ENCODE peak calls at places on chromosomes 5 and 9, in five cellular contexts. Y, F, C, V and D are unnamed samples.

GRCh38 chr9:112867275-112867991 is 23.2 kb downstream of the SLC46A2 start:
- DNase-seq in C (peak), Y (peak), F (no peak), V (no peak), D (no peak)

GRCh38 chr9:89748020-89748670 is 143.3 kb downstream of the GADD45G start:
- DNase-seq in Y (no peak), V (no peak), F (no peak), C (no peak), D (no peak)

GRCh38 chr5:66010476-66010875 is 84.1 kb downstream of the ERBIN start:
- DNase-seq in V (no peak), Y (no peak), F (no peak), C (no peak), D (no peak)

GRCh38 chr9:88266416-88266815 is 121.8 kb upstream of the SPIN1 start:
- DNase-seq in C (no peak), F (no peak), Y (no peak), V (no peak), D (no peak)

GRCh38 chr5:34822921-34823715 is 15.8 kb upstream of the TTC23L start:
- DNase-seq in F (no peak), Y (no peak), C (no peak), V (no peak), D (no peak)

GRCh38 chr9:73026375-73026774 is 73.5 kb upstream of the ALDH1A1 start:
- DNase-seq in C (no peak), Y (no peak), V (no peak), F (no peak), D (no peak)

GRCh38 chr5:126633552-126633951 is 32.8 kb downstream of the PHAX start:
- DNase-seq in F (no peak), Y (no peak), C (no peak), V (no peak), D (no peak)

GRCh38 chr5:68891718-68892117 is 202.1 kb upstream of the SLC30A5 start:
- DNase-seq in Y (no peak), V (no peak), F (no peak), C (no peak), D (no peak)

GRCh38 chr9:112059145-112059979 is 115.7 kb downstream of the SUSD1 start:
- DNase-seq in F (no peak), V (no peak), Y (peak), C (no peak), D (no peak)

GRCh38 chr9:133975511-133975910 is 16.6 kb downstream of the VAV2 start:
- DNase-seq in C (no peak), Y (no peak), V (no peak), F (no peak), D (no peak)

GRCh38 chr9:137307255-137308101 is 5.4 kb upstream of the NRARP start:
- DNase-seq in F (no peak), V (peak), C (no peak), Y (no peak), D (no peak)

GRCh38 chr9:110123364-110124095 is 84.4 kb downstream of the C9orf152 start:
- DNase-seq in F (no peak), C (no peak), V (no peak), Y (no peak), D (no peak)

GRCh38 chr9:105296445-105296844 is 52.0 kb downstream of the SLC44A1 start:
- DNase-seq in C (no peak), Y (no peak), V (no peak), F (no peak), D (no peak)

GRCh38 chr5:180618830-180619562 is 27.7 kb upstream of the SCGB3A1 start:
- DNase-seq in Y (peak), C (no peak), V (no peak), F (no peak), D (no peak)

GRCh38 chr5:80141147-80141671 is 106.1 kb downstream of the THBS4 start:
- DNase-seq in F (peak), C (no peak), V (peak), Y (no peak), D (no peak)

GRCh38 chr9:14260101-14260500 is 53.8 kb downstream of the NFIB start:
- DNase-seq in V (no peak), F (no peak), C (no peak), Y (no peak), D (no peak)

GRCh38 chr5:124881333-124881732 is 134.9 kb upstream of the ZNF608 start:
- DNase-seq in V (no peak), F (no peak), C (no peak), Y (no peak), D (no peak)

GRCh38 chr9:73202992-73203391 is 51.3 kb downstream of the ANXA1 start:
- DNase-seq in F (no peak), C (no peak), V (no peak), Y (no peak), D (no peak)

GRCh38 chr9:130399768-130400167 is 45.0 kb upstream of the ASS1 start:
- DNase-seq in Y (no peak), V (no peak), C (no peak), F (no peak), D (no peak)

GRCh38 chr9:14731294-14731981 is 8.9 kb upstream of the CER1 start:
- DNase-seq in V (no peak), C (no peak), F (no peak), Y (no peak), D (no peak)

GRCh38 chr9:36874261-36874660 is 159.8 kb downstream of the PAX5 start:
- DNase-seq in Y (no peak), C (no peak), V (peak), F (no peak), D (no peak)

GRCh38 chr5:63923914-63924313 is 38.3 kb downstream of the HTR1A start:
- DNase-seq in Y (no peak), F (no peak), C (no peak), V (no peak), D (peak)

GRCh38 chr5:152425083-152425482 is 20.0 kb upstream of the NMUR2 start:
- DNase-seq in C (no peak), V (no peak), Y (no peak), F (no peak), D (no peak)

GRCh38 chr9:135217836-135218235 is 130.4 kb downstream of the OLFM1 start:
- DNase-seq in F (no peak), V (peak), Y (no peak), C (no peak), D (no peak)

GRCh38 chr5:54663876-54664275 is 146.3 kb downstream of the SNX18 start:
- DNase-seq in Y (no peak), C (no peak), V (peak), F (no peak), D (no peak)

GRCh38 chr5:78472469-78473106 is 112.2 kb downstream of the SCAMP1 start:
- DNase-seq in V (no peak), Y (no peak), F (no peak), C (no peak), D (no peak)

GRCh38 chr9:69324549-69325401 is at the start of gene ENTREP1:
- DNase-seq in Y (peak), V (peak), C (peak), F (peak), D (no peak)

GRCh38 chr5:32089146-32090000 is 84.7 kb downstream of the GOLPH3 start:
- DNase-seq in F (no peak), V (peak), C (no peak), Y (no peak), D (no peak)

GRCh38 chr5:167898361-167899042 is 392.9 kb upstream of the WWC1 start:
- DNase-seq in V (no peak), Y (no peak), F (no peak), C (no peak), D (no peak)

GRCh38 chr5:112735702-112736101 is 2.0 kb upstream of the APC start:
- DNase-seq in C (no peak), V (no peak), F (no peak), Y (no peak), D (no peak)

GRCh38 chr5:73743161-73743560 is 117.2 kb downstream of the ARHGEF28 start:
- DNase-seq in F (no peak), C (no peak), Y (no peak), V (no peak), D (no peak)

GRCh38 chr5:93978222-93978621 is 236.8 kb upstream of the POU5F2 start:
- DNase-seq in F (no peak), Y (no peak), C (no peak), V (no peak), D (no peak)

GRCh38 chr5:148740966-148741742 is 85.3 kb upstream of the ADRB2 start:
- DNase-seq in V (no peak), Y (peak), F (no peak), C (peak), D (no peak)

GRCh38 chr9:36327903-36328302 is 69.7 kb upstream of the GNE start:
- DNase-seq in V (no peak), C (no peak), F (no peak), Y (no peak), D (no peak)

GRCh38 chr5:72779520-72779919 is 36.9 kb upstream of the TNPO1 start:
- DNase-seq in F (no peak), V (no peak), C (no peak), Y (no peak), D (no peak)

GRCh38 chr9:78032599-78033457 is 1.2 kb upstream of the GNAQ start:
- DNase-seq in V (no peak), F (no peak), C (no peak), Y (peak), D (no peak)

GRCh38 chr9:125663127-125663526 is 43.9 kb downstream of the MAPKAP1 start:
- DNase-seq in Y (peak), V (no peak), C (no peak), F (no peak), D (no peak)

GRCh38 chr5:154466147-154466546 is 11.9 kb downstream of the HAND1 start:
- DNase-seq in F (no peak), V (no peak), C (no peak), Y (no peak), D (no peak)